ENCODE peak calls at places on chromosome 15, in seven cellular contexts. K, C, W, B, R, Z and N are unnamed samples.

GRCh38 chr15:84681822-84682221 is 23.8 kb upstream of the NMB start:
- DNase-seq in K (no peak), C (no peak), W (no peak), B (no peak), R (no peak), Z (no peak), N (peak; percentile 61)

GRCh38 chr15:70154440-70155347 is 57.0 kb upstream of the TLE3 start:
- DNase-seq in K (peak; percentile 82), C (no peak), W (no peak), B (peak; percentile 73), R (no peak), Z (no peak), N (no peak)

GRCh38 chr15:94910166-94910565 is 678.8 kb downstream of the MCTP2 start:
- DNase-seq in K (no peak), C (no peak), W (no peak), B (no peak), R (no peak), Z (no peak), N (no peak)

GRCh38 chr15:38622317-38622716 is 57.7 kb upstream of the RASGRP1 start:
- DNase-seq in K (no peak), C (no peak), W (no peak), B (no peak), R (no peak), Z (no peak), N (no peak)

GRCh38 chr15:90596943-90597342 is 67.2 kb downstream of the CRTC3 start:
- DNase-seq in K (no peak), C (no peak), W (no peak), B (no peak), R (peak; percentile 24), Z (no peak), N (no peak)

GRCh38 chr15:76575177-76576078 is 238.9 kb downstream of the ISL2 start:
- DNase-seq in K (no peak), C (no peak), W (no peak), B (no peak), R (peak; percentile 28), Z (no peak), N (no peak)

GRCh38 chr15:78057803-78058202 is 19.7 kb downstream of the TBC1D2B start:
- DNase-seq in K (no peak), C (no peak), W (no peak), B (peak; percentile 67), R (no peak), Z (no peak), N (no peak)

GRCh38 chr15:89409993-89410767 is 75.6 kb upstream of the POLG start:
- DNase-seq in K (no peak), C (no peak), W (no peak), B (no peak), R (no peak), Z (no peak), N (no peak)

GRCh38 chr15:70258369-70259029 is 160.8 kb upstream of the TLE3 start:
- DNase-seq in K (no peak), C (no peak), W (no peak), B (no peak), R (peak; percentile 58), Z (no peak), N (peak; percentile 46)

GRCh38 chr15:83869329-83869728 is 215.4 kb downstream of the ADAMTSL3 start:
- DNase-seq in K (no peak), C (no peak), W (no peak), B (no peak), R (no peak), Z (no peak), N (no peak)

GRCh38 chr15:81336568-81336967 is 12.6 kb upstream of the STARD5 start:
- DNase-seq in K (no peak), C (peak; percentile 47), W (peak; percentile 3), B (no peak), R (peak; percentile 69), Z (peak; percentile 64), N (peak; percentile 42)

GRCh38 chr15:62618432-62618831 is 424.1 kb upstream of the TPM1 start:
- DNase-seq in K (peak; percentile 41), C (no peak), W (no peak), B (no peak), R (no peak), Z (peak; percentile 81), N (peak; percentile 94)

GRCh38 chr15:31382693-31383005 is 56.0 kb downstream of the KLF13 start:
- DNase-seq in K (no peak), C (no peak), W (no peak), B (no peak), R (no peak), Z (no peak), N (no peak)

GRCh38 chr15:82714026-82714425 is 4.4 kb upstream of the AP3B2 start:
- DNase-seq in K (no peak), C (no peak), W (no peak), B (no peak), R (no peak), Z (no peak), N (no peak)

GRCh38 chr15:47461560-47462175 is 255.6 kb upstream of the SEMA6D start:
- DNase-seq in K (no peak), C (no peak), W (no peak), B (no peak), R (no peak), Z (no peak), N (peak; percentile 37)

GRCh38 chr15:84910928-84911623 is 26.6 kb downstream of the SLC28A1 start:
- DNase-seq in K (no peak), C (no peak), W (no peak), B (no peak), R (no peak), Z (no peak), N (no peak)

GRCh38 chr15:58877999-58878825 is 55.3 kb downstream of the SLTM start:
- DNase-seq in K (no peak), C (no peak), W (no peak), B (no peak), R (no peak), Z (no peak), N (no peak)

GRCh38 chr15:86608461-86608860 is 528.8 kb downstream of the AGBL1 start:
- DNase-seq in K (peak; percentile 16), C (no peak), W (no peak), B (no peak), R (no peak), Z (no peak), N (no peak)

GRCh38 chr15:50813089-50813488 is 47.6 kb upstream of the SPPL2A start:
- DNase-seq in K (no peak), C (no peak), W (no peak), B (no peak), R (no peak), Z (no peak), N (no peak)

GRCh38 chr15:42166225-42166940 is 9.9 kb upstream of the PLA2G4F start:
- DNase-seq in K (no peak), C (no peak), W (no peak), B (no peak), R (no peak), Z (no peak), N (no peak)

GRCh38 chr15:86624261-86625036 is 544.8 kb downstream of the AGBL1 start:
- DNase-seq in K (peak; percentile 86), C (peak; percentile 79), W (no peak), B (peak; percentile 57), R (peak; percentile 1), Z (peak; percentile 94), N (peak; percentile 82)

GRCh38 chr15:68325721-68326120 is 48.2 kb downstream of the FEM1B start:
- DNase-seq in K (no peak), C (no peak), W (no peak), B (no peak), R (no peak), Z (no peak), N (peak; percentile 56)

GRCh38 chr15:88450125-88450798 is 16.9 kb downstream of the MRPL46 start:
- DNase-seq in K (peak; percentile 86), C (peak; percentile 61), W (peak; percentile 49), B (peak; percentile 71), R (peak; percentile 85), Z (peak; percentile 77), N (peak; percentile 84)

GRCh38 chr15:63815211-63815610 is 18.5 kb downstream of the HERC1 start:
- DNase-seq in K (no peak), C (no peak), W (no peak), B (no peak), R (no peak), Z (no peak), N (no peak)
- H3K4me1 ChIP-seq in K (no peaks in the 10 kb centered on the region), C (no peaks in the 10 kb centered on the region), W (no peaks in the 10 kb centered on the region), B (no peaks in the 10 kb centered on the region), R (no peaks in the 10 kb centered on the region), Z (peaks cover 6% of the 10 kb centered on the region), N (no peaks in the 10 kb centered on the region)

DNA sequence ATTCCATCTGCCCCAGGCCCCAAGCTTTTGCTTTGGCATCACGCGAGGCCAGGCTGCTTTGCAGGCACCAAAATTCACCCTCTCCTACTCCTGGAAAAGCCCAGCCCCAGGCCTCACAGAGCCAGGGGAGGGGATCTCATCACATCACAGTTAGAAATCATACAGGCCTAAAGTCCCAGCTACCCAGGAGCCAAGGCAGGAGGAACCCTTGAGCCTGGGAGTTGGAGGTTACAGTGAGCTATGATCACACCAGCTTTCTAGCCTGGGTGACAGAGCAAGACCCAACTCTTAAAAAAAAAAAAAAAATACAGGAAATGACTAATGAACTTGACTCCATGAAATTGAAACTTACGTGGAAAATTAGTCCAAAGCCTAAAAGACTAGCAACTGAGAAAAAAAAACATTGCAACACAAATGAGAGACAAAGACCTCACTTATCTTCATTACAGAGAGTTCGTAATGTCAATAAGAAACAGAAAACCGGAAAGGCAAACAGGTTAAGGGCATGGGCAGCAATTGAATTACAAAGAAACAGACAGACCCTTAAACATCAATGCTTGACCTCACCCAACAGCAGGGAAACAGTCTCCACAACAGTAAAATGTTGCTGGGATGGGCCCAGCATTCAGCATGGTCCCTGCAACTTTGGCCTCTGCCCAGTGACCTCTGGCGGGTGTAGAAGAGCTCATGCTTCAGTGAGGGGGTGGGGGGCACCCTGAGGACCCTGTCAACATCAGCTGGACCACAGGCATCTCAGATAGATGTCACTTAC is 151.5 kb downstream of the LRRK1 start:
- DNase-seq in K (no peak), C (no peak), W (no peak), B (no peak), R (no peak), Z (peak; percentile 55), N (peak; percentile 90)
- TF ChIP-seq EZH2phosphoT487 in K (no peak), C (no peak), W (no peak), B (no peak), R (no peak), Z (no peak), N (no peak)

GRCh38 chr15:60326343-60326742 is 71.4 kb downstream of the ANXA2 start:
- DNase-seq in K (no peak), C (no peak), W (no peak), B (no peak), R (no peak), Z (no peak), N (no peak)

GRCh38 chr15:60323322-60323721 is 74.5 kb downstream of the ANXA2 start:
- DNase-seq in K (no peak), C (no peak), W (no peak), B (no peak), R (no peak), Z (no peak), N (no peak)

GRCh38 chr15:60324706-60325438 is 72.9 kb downstream of the ANXA2 start:
- DNase-seq in K (no peak), C (no peak), W (no peak), B (no peak), R (no peak), Z (no peak), N (peak; percentile 37)

GRCh38 chr15:60326824-60327654 is 70.7 kb downstream of the ANXA2 start:
- DNase-seq in K (peak; percentile 76), C (peak; percentile 74), W (peak; percentile 47), B (peak; percentile 40), R (peak; percentile 51), Z (peak; percentile 79), N (peak; percentile 70)

GRCh38 chr15:60325905-60326304 is 71.9 kb downstream of the ANXA2 start:
- DNase-seq in K (no peak), C (no peak), W (no peak), B (no peak), R (no peak), Z (no peak), N (no peak)
- H3K4me2 ChIP-seq in K (peak overlapping the region; percentile 3), C (no peak overlapping the region), W (no peak overlapping the region), B (no peak overlapping the region), R (no peak overlapping the region), Z (no peak overlapping the region), N (no peak overlapping the region)

GRCh38 chr15:41047474-41047873 is 68.6 kb downstream of the INO80 start:
- DNase-seq in K (no peak), C (no peak), W (no peak), B (no peak), R (no peak), Z (no peak), N (no peak)
- H3K4me1 ChIP-seq in K (peaks cover 5% of the 10 kb centered on the region), C (peaks cover 17% of the 10 kb centered on the region), W (no peaks in the 10 kb centered on the region), B (no peaks in the 10 kb centered on the region), R (no peaks in the 10 kb centered on the region), Z (no peaks in the 10 kb centered on the region), N (peaks cover 19% of the 10 kb centered on the region)